ENCODE peak calls at places on chromosomes 6 and 20, in nine cellular contexts. One of them, this sample, is unnamed.

GRCh38 chr6:156857573-156857972 is 80.4 kb downstream of the ARID1B start:
- DNase-seq in left ventricle myocardium superior: no peak
- DNase-seq in activated gamma-delta T cell treated with Interleukin-2 at 50 U/mL for 16 hours: no peak
- DNase-seq in effector CD8-positive, alpha-beta T cell: no peak
- DNase-seq in CD8-positive, alpha-beta T cell: no peak
- DNase-seq in ELR: peak
- DNase-seq in stimulated activated CD8-positive, alpha-beta memory T cell treated with anti-CD3 and anti-CD28 coated beads, Interleukin-15, amount 100 ng/mL, for 4 hours: no peak
- DNase-seq in HFFc6: peak
- DNase-seq in NCI-H1694: no peak
- DNase-seq in this sample: no peak

GRCh38 chr6:71250050-71250689 is 38.4 kb upstream of the OGFRL1 start:
- DNase-seq in left ventricle myocardium superior: no peak
- DNase-seq in activated gamma-delta T cell treated with Interleukin-2 at 50 U/mL for 16 hours: no peak
- DNase-seq in effector CD8-positive, alpha-beta T cell: no peak
- DNase-seq in CD8-positive, alpha-beta T cell: no peak
- DNase-seq in ELR: peak
- DNase-seq in stimulated activated CD8-positive, alpha-beta memory T cell treated with anti-CD3 and anti-CD28 coated beads, Interleukin-15, amount 100 ng/mL, for 4 hours: no peak
- DNase-seq in HFFc6: peak
- DNase-seq in NCI-H1694: no peak
- DNase-seq in this sample: no peak

GRCh38 chr6:33456156-33456555 is 1.8 kb downstream of the ZBTB9 start:
- DNase-seq in left ventricle myocardium superior: no peak
- DNase-seq in activated gamma-delta T cell treated with Interleukin-2 at 50 U/mL for 16 hours: no peak
- DNase-seq in effector CD8-positive, alpha-beta T cell: no peak
- DNase-seq in CD8-positive, alpha-beta T cell: no peak
- DNase-seq in ELR: no peak
- DNase-seq in stimulated activated CD8-positive, alpha-beta memory T cell treated with anti-CD3 and anti-CD28 coated beads, Interleukin-15, amount 100 ng/mL, for 4 hours: no peak
- DNase-seq in HFFc6: no peak
- DNase-seq in NCI-H1694: no peak
- DNase-seq in this sample: no peak

GRCh38 chr20:20225325-20225724 is 142.6 kb upstream of the INSM1 start:
- DNase-seq in left ventricle myocardium superior: no peak
- DNase-seq in activated gamma-delta T cell treated with Interleukin-2 at 50 U/mL for 16 hours: no peak
- DNase-seq in effector CD8-positive, alpha-beta T cell: no peak
- DNase-seq in CD8-positive, alpha-beta T cell: no peak
- DNase-seq in ELR: no peak
- DNase-seq in stimulated activated CD8-positive, alpha-beta memory T cell treated with anti-CD3 and anti-CD28 coated beads, Interleukin-15, amount 100 ng/mL, for 4 hours: no peak
- DNase-seq in HFFc6: no peak
- DNase-seq in NCI-H1694: no peak
- DNase-seq in this sample: no peak

GRCh38 chr20:31908424-31908823 is 38.0 kb downstream of the TTLL9 start:
- DNase-seq in left ventricle myocardium superior: no peak
- DNase-seq in activated gamma-delta T cell treated with Interleukin-2 at 50 U/mL for 16 hours: no peak
- DNase-seq in effector CD8-positive, alpha-beta T cell: no peak
- DNase-seq in CD8-positive, alpha-beta T cell: no peak
- DNase-seq in ELR: no peak
- DNase-seq in stimulated activated CD8-positive, alpha-beta memory T cell treated with anti-CD3 and anti-CD28 coated beads, Interleukin-15, amount 100 ng/mL, for 4 hours: no peak
- DNase-seq in HFFc6: no peak
- DNase-seq in NCI-H1694: no peak
- DNase-seq in this sample: no peak

GRCh38 chr6:166341915-166342292 is 441 bp downstream of the SFT2D1 start:
- DNase-seq in left ventricle myocardium superior: no peak
- DNase-seq in activated gamma-delta T cell treated with Interleukin-2 at 50 U/mL for 16 hours: no peak
- DNase-seq in effector CD8-positive, alpha-beta T cell: no peak
- DNase-seq in CD8-positive, alpha-beta T cell: no peak
- DNase-seq in ELR: peak
- DNase-seq in stimulated activated CD8-positive, alpha-beta memory T cell treated with anti-CD3 and anti-CD28 coated beads, Interleukin-15, amount 100 ng/mL, for 4 hours: no peak
- DNase-seq in HFFc6: no peak
- DNase-seq in NCI-H1694: no peak
- DNase-seq in this sample: peak

GRCh38 chr6:53461041-53461656 is 83.8 kb downstream of the GCLC start:
- DNase-seq in left ventricle myocardium superior: no peak
- DNase-seq in activated gamma-delta T cell treated with Interleukin-2 at 50 U/mL for 16 hours: no peak
- DNase-seq in effector CD8-positive, alpha-beta T cell: no peak
- DNase-seq in CD8-positive, alpha-beta T cell: no peak
- DNase-seq in ELR: no peak
- DNase-seq in stimulated activated CD8-positive, alpha-beta memory T cell treated with anti-CD3 and anti-CD28 coated beads, Interleukin-15, amount 100 ng/mL, for 4 hours: no peak
- DNase-seq in HFFc6: no peak
- DNase-seq in NCI-H1694: no peak
- DNase-seq in this sample: peak

GRCh38 chr6:15553031-15553430 is 109.8 kb downstream of the DTNBP1 start:
- DNase-seq in left ventricle myocardium superior: no peak
- DNase-seq in activated gamma-delta T cell treated with Interleukin-2 at 50 U/mL for 16 hours: no peak
- DNase-seq in effector CD8-positive, alpha-beta T cell: no peak
- DNase-seq in CD8-positive, alpha-beta T cell: no peak
- DNase-seq in ELR: no peak
- DNase-seq in stimulated activated CD8-positive, alpha-beta memory T cell treated with anti-CD3 and anti-CD28 coated beads, Interleukin-15, amount 100 ng/mL, for 4 hours: no peak
- DNase-seq in HFFc6: no peak
- DNase-seq in NCI-H1694: no peak
- DNase-seq in this sample: no peak

GRCh38 chr6:33052627-33053026 is 20.8 kb downstream of the HLA-DPA1 start:
- DNase-seq in left ventricle myocardium superior: no peak
- DNase-seq in activated gamma-delta T cell treated with Interleukin-2 at 50 U/mL for 16 hours: no peak
- DNase-seq in effector CD8-positive, alpha-beta T cell: no peak
- DNase-seq in CD8-positive, alpha-beta T cell: no peak
- DNase-seq in ELR: no peak
- DNase-seq in stimulated activated CD8-positive, alpha-beta memory T cell treated with anti-CD3 and anti-CD28 coated beads, Interleukin-15, amount 100 ng/mL, for 4 hours: no peak
- DNase-seq in HFFc6: no peak
- DNase-seq in NCI-H1694: no peak
- DNase-seq in this sample: no peak

GRCh38 chr20:62780696-62781095 is 15.6 kb upstream of the MRGBP start:
- DNase-seq in left ventricle myocardium superior: no peak
- DNase-seq in activated gamma-delta T cell treated with Interleukin-2 at 50 U/mL for 16 hours: no peak
- DNase-seq in effector CD8-positive, alpha-beta T cell: no peak
- DNase-seq in CD8-positive, alpha-beta T cell: no peak
- DNase-seq in ELR: no peak
- DNase-seq in stimulated activated CD8-positive, alpha-beta memory T cell treated with anti-CD3 and anti-CD28 coated beads, Interleukin-15, amount 100 ng/mL, for 4 hours: no peak
- DNase-seq in HFFc6: no peak
- DNase-seq in NCI-H1694: no peak
- DNase-seq in this sample: no peak

GRCh38 chr20:16801919-16802651 is 53.9 kb downstream of the OTOR start:
- DNase-seq in left ventricle myocardium superior: peak
- DNase-seq in activated gamma-delta T cell treated with Interleukin-2 at 50 U/mL for 16 hours: peak
- DNase-seq in effector CD8-positive, alpha-beta T cell: peak
- DNase-seq in CD8-positive, alpha-beta T cell: peak
- DNase-seq in ELR: peak
- DNase-seq in stimulated activated CD8-positive, alpha-beta memory T cell treated with anti-CD3 and anti-CD28 coated beads, Interleukin-15, amount 100 ng/mL, for 4 hours: peak
- DNase-seq in HFFc6: peak
- DNase-seq in NCI-H1694: peak
- DNase-seq in this sample: peak

GRCh38 chr6:27617046-27617687 is 144.3 kb upstream of the ZNF184 start:
- DNase-seq in left ventricle myocardium superior: no peak
- DNase-seq in activated gamma-delta T cell treated with Interleukin-2 at 50 U/mL for 16 hours: no peak
- DNase-seq in effector CD8-positive, alpha-beta T cell: no peak
- DNase-seq in CD8-positive, alpha-beta T cell: no peak
- DNase-seq in ELR: peak
- DNase-seq in stimulated activated CD8-positive, alpha-beta memory T cell treated with anti-CD3 and anti-CD28 coated beads, Interleukin-15, amount 100 ng/mL, for 4 hours: no peak
- DNase-seq in HFFc6: peak
- DNase-seq in NCI-H1694: no peak
- DNase-seq in this sample: no peak

GRCh38 chr20:21609221-21609620 is 95.4 kb upstream of the NKX2-2 start:
- DNase-seq in left ventricle myocardium superior: no peak
- DNase-seq in activated gamma-delta T cell treated with Interleukin-2 at 50 U/mL for 16 hours: no peak
- DNase-seq in effector CD8-positive, alpha-beta T cell: no peak
- DNase-seq in CD8-positive, alpha-beta T cell: no peak
- DNase-seq in ELR: peak
- DNase-seq in stimulated activated CD8-positive, alpha-beta memory T cell treated with anti-CD3 and anti-CD28 coated beads, Interleukin-15, amount 100 ng/mL, for 4 hours: no peak
- DNase-seq in HFFc6: peak
- DNase-seq in NCI-H1694: no peak
- DNase-seq in this sample: no peak

GRCh38 chr6:135094403-135094821 is 39.8 kb upstream of the HBS1L start:
- DNase-seq in left ventricle myocardium superior: no peak
- DNase-seq in activated gamma-delta T cell treated with Interleukin-2 at 50 U/mL for 16 hours: peak
- DNase-seq in effector CD8-positive, alpha-beta T cell: no peak
- DNase-seq in CD8-positive, alpha-beta T cell: peak
- DNase-seq in ELR: peak
- DNase-seq in stimulated activated CD8-positive, alpha-beta memory T cell treated with anti-CD3 and anti-CD28 coated beads, Interleukin-15, amount 100 ng/mL, for 4 hours: no peak
- DNase-seq in HFFc6: no peak
- DNase-seq in NCI-H1694: no peak
- DNase-seq in this sample: no peak

GRCh38 chr20:63036266-63036665 is 29.5 kb upstream of the BHLHE23 start:
- DNase-seq in left ventricle myocardium superior: peak
- DNase-seq in activated gamma-delta T cell treated with Interleukin-2 at 50 U/mL for 16 hours: no peak
- DNase-seq in effector CD8-positive, alpha-beta T cell: no peak
- DNase-seq in CD8-positive, alpha-beta T cell: no peak
- DNase-seq in ELR: no peak
- DNase-seq in stimulated activated CD8-positive, alpha-beta memory T cell treated with anti-CD3 and anti-CD28 coated beads, Interleukin-15, amount 100 ng/mL, for 4 hours: no peak
- DNase-seq in HFFc6: no peak
- DNase-seq in NCI-H1694: no peak
- DNase-seq in this sample: no peak

This sample was measured in B cell.